ENCODE peak calls at places on chromosome 17, in nine cellular contexts. E, L, Z, K, Y, H, W, U and N are unnamed samples.
A peak's percentile ranks its signal among the peaks of the same experiment; 100 is the strongest.

GRCh38 chr17:73625975-73626706 is 18.1 kb downstream of the SDK2 start:
- DNase-seq in E (no peak), L (no peak), Z (no peak), K (peak; percentile 58), Y (no peak), H (no peak), W (no peak), U (no peak), N (no peak)

GRCh38 chr17:62676231-62676943 is 48.9 kb downstream of the MRC2 start:
- DNase-seq in E (no peak), L (no peak), Z (no peak), K (no peak), Y (no peak), H (no peak), W (peak; percentile 39), U (no peak), N (no peak)

GRCh38 chr17:51258756-51259573 is 884 bp downstream of the MBTD1 start:
- DNase-seq in E (no peak), L (peak; percentile 50), Z (peak; percentile 15), K (peak; percentile 85), Y (no peak), H (no peak), W (no peak), U (no peak), N (peak; percentile 36)

GRCh38 chr17:40283662-40284061 is 4.0 kb upstream of the CDC6 start:
- DNase-seq in E (no peak), L (no peak), Z (peak; percentile 77), K (no peak), Y (peak; percentile 90), H (no peak), W (no peak), U (peak; percentile 39), N (no peak)

GRCh38 chr17:79923974-79924638 is 84.9 kb upstream of the CBX4 start:
- DNase-seq in E (peak; percentile 37), L (peak; percentile 68), Z (peak; percentile 38), K (no peak), Y (no peak), H (peak; percentile 56), W (no peak), U (no peak), N (peak; percentile 87)

GRCh38 chr17:81039854-81040758 is 5.2 kb downstream of the BAIAP2 start:
- DNase-seq in E (no peak), L (no peak), Z (peak; percentile 66), K (no peak), Y (no peak), H (no peak), W (no peak), U (peak; percentile 51), N (no peak)

GRCh38 chr17:2067559-2067958 is 12.7 kb downstream of the HIC1 start:
- DNase-seq in E (no peak), L (peak; percentile 51), Z (no peak), K (no peak), Y (no peak), H (no peak), W (no peak), U (no peak), N (no peak)

GRCh38 chr17:38919316-38920078 is 5.9 kb upstream of the LASP1NB start:
- DNase-seq in E (no peak), L (peak; percentile 34), Z (no peak), K (peak; percentile 40), Y (no peak), H (no peak), W (no peak), U (no peak), N (no peak)

GRCh38 chr17:65634533-65634932 is 73.1 kb upstream of the AXIN2 start:
- DNase-seq in E (no peak), L (no peak), Z (no peak), K (no peak), Y (no peak), H (no peak), W (no peak), U (no peak), N (no peak)

GRCh38 chr17:29615492-29616299 is 7.0 kb downstream of the CORO6 start:
- DNase-seq in E (peak; percentile 66), L (peak; percentile 92), Z (no peak), K (peak; percentile 97), Y (no peak), H (no peak), W (peak; percentile 89), U (peak; percentile 53), N (no peak)

GRCh38 chr17:48261297-48261880 is 153.8 kb downstream of the SNX11 start:
- DNase-seq in E (no peak), L (no peak), Z (peak; percentile 34), K (no peak), Y (no peak), H (peak; percentile 78), W (no peak), U (no peak), N (peak; percentile 68)

GRCh38 chr17:2239882-2240430 is 63.6 kb downstream of the SMG6 start:
- DNase-seq in E (no peak), L (peak; percentile 83), Z (peak; percentile 78), K (no peak), Y (peak; percentile 75), H (no peak), W (no peak), U (peak; percentile 64), N (no peak)

GRCh38 chr17:27082775-27083154 is 211.1 kb upstream of the WSB1 start:
- DNase-seq in E (no peak), L (no peak), Z (no peak), K (no peak), Y (no peak), H (no peak), W (no peak), U (no peak), N (no peak)

GRCh38 chr17:2214047-2214717 is 89.4 kb downstream of the SMG6 start:
- DNase-seq in E (no peak), L (no peak), Z (peak; percentile 57), K (no peak), Y (no peak), H (no peak), W (no peak), U (peak; percentile 42), N (peak; percentile 18)

GRCh38 chr17:79519601-79520000 is 91.2 kb downstream of the RBFOX3 start:
- DNase-seq in E (no peak), L (no peak), Z (no peak), K (no peak), Y (no peak), H (no peak), W (no peak), U (no peak), N (no peak)

GRCh38 chr17:69179227-69179952 is 37.7 kb upstream of the ABCA6 start:
- DNase-seq in E (no peak), L (no peak), Z (no peak), K (no peak), Y (peak; percentile 4), H (no peak), W (no peak), U (peak; percentile 5), N (no peak)

GRCh38 chr17:59565959-59566324 is 532 bp downstream of the DHX40 start:
- DNase-seq in E (peak; percentile 40), L (peak; percentile 78), Z (peak; percentile 85), K (peak; percentile 76), Y (peak; percentile 46), H (peak; percentile 71), W (peak; percentile 59), U (peak; percentile 43), N (peak; percentile 83)